ENCODE peak calls at places on chromosomes 5 and 9, in seven cellular contexts. U is K562, V is HepG2, A is HCT116, E is GM12878, Q is SK-N-SH, F is H1. I is an unnamed sample.

GRCh38 chr5:10699281-10699874 is 61.7 kb downstream of the DAP start:
- DNase-seq in U (no peak), V (no peak), A (no peak), E (no peak), Q (no peak), F (no peak), I (no peak)

GRCh38 chr5:149128023-149128875 is 13.0 kb upstream of the ABLIM3 start:
- DNase-seq in U (peak), V (no peak), A (no peak), E (no peak), Q (peak), F (no peak), I (no peak)

GRCh38 chr9:97811534-97812246 is 41.3 kb upstream of the FOXE1 start:
- DNase-seq in U (no peak), V (no peak), A (no peak), E (no peak), Q (no peak), F (no peak), I (no peak)

GRCh38 chr5:37724395-37725125 is 115.3 kb downstream of the GDNF start:
- DNase-seq in U (no peak), V (no peak), A (no peak), E (no peak), Q (no peak), F (no peak), I (no peak)

GRCh38 chr5:168218746-168219145 is 72.7 kb upstream of the WWC1 start:
- DNase-seq in U (no peak), V (no peak), A (no peak), E (no peak), Q (no peak), F (no peak), I (no peak)

GRCh38 chr5:19987594-19988345 is at the start of gene CDH18:
- DNase-seq in U (no peak), V (no peak), A (no peak), E (no peak), Q (peak), F (peak), I (peak)

GRCh38 chr5:42640835-42641234 is 115.8 kb upstream of the CCDC152 start:
- DNase-seq in U (no peak), V (no peak), A (no peak), E (no peak), Q (no peak), F (no peak), I (no peak)

GRCh38 chr5:139967353-139967752 is 75.7 kb downstream of the NRG2 start:
- DNase-seq in U (no peak), V (no peak), A (no peak), E (no peak), Q (no peak), F (no peak), I (no peak)

GRCh38 chr9:115628426-115628825 is 510.5 kb upstream of the TNC start:
- DNase-seq in U (no peak), V (no peak), A (no peak), E (no peak), Q (no peak), F (no peak), I (no peak)

GRCh38 chr9:70031141-70031545 is 12.5 kb upstream of the MAMDC2 start:
- DNase-seq in U (no peak), V (no peak), A (peak), E (no peak), Q (no peak), F (no peak), I (no peak)

GRCh38 chr9:122642226-122642625 is 15.2 kb downstream of the OR1B1 start:
- DNase-seq in U (no peak), V (no peak), A (no peak), E (no peak), Q (no peak), F (no peak), I (peak)

GRCh38 chr5:153573326-153574033 is 83.0 kb downstream of the GRIA1 start:
- DNase-seq in U (no peak), V (no peak), A (no peak), E (no peak), Q (no peak), F (no peak), I (no peak)

GRCh38 chr9:123881604-123882003 is 48.3 kb downstream of the DENND1A start:
- DNase-seq in U (no peak), V (no peak), A (no peak), E (no peak), Q (no peak), F (no peak), I (no peak)

GRCh38 chr9:127446720-127447415 is 4.3 kb downstream of the RPL12 start:
- DNase-seq in U (no peak), V (no peak), A (no peak), E (no peak), Q (no peak), F (no peak), I (peak)

GRCh38 chr9:101027246-101027645 is 1.3 kb upstream of the PLPPR1 start:
- DNase-seq in U (no peak), V (no peak), A (no peak), E (no peak), Q (no peak), F (no peak), I (no peak)

DNA sequence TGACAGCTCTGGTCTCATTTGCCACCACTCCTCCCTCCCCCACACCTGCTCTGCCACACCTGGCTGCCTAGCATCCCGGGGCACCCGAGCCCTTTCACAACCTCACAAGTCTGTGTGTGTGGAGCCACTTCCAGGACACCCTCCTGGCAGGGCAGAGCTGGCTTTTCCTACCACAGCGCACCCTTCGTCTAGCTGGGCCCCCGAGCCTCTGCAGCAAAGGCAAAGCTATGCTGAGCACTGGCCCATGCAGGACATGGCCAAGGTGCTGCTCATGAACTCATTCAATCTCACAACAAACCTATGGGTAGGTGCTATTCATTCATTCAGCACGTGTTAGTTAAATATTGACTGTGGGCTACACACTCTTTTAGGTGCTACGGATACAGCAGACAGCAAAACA is 43.4 kb downstream of the DUSP1 start:
- DNase-seq in U (no peak), V (no peak), A (no peak), E (no peak), Q (no peak), F (no peak), I (no peak)
- TF ChIP-seq JUND in U (no peak), V (no peak), A (no peak), E (no peak), Q (no peak), F (no peak), I (no peak)

DNA sequence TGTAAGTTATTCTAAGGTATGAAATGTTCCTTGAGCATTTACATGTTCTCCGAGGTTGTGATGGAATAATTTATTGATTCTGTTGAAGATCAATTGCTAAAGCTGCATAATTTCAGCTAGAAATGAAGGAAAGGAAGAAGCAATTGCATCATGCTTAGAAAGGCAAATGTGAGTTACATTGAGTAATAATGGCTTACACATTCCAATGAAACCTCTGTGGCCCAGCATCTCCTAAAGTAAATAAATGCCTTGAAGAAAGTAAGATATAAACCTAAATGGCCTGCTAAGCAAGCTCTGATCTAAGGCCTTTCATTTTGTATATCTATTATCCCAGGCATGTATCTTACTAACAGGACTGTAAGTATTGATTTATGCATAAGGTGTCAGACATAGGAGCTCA is 677.3 kb upstream of the RGMB start:
- DNase-seq in U (no peak), V (no peak), A (no peak), E (no peak), Q (no peak), F (no peak), I (no peak)
- TF ChIP-seq JUND in U (no peak), V (no peak), A (no peak), E (no peak), Q (no peak), F (no peak), I (no peak)

DNA sequence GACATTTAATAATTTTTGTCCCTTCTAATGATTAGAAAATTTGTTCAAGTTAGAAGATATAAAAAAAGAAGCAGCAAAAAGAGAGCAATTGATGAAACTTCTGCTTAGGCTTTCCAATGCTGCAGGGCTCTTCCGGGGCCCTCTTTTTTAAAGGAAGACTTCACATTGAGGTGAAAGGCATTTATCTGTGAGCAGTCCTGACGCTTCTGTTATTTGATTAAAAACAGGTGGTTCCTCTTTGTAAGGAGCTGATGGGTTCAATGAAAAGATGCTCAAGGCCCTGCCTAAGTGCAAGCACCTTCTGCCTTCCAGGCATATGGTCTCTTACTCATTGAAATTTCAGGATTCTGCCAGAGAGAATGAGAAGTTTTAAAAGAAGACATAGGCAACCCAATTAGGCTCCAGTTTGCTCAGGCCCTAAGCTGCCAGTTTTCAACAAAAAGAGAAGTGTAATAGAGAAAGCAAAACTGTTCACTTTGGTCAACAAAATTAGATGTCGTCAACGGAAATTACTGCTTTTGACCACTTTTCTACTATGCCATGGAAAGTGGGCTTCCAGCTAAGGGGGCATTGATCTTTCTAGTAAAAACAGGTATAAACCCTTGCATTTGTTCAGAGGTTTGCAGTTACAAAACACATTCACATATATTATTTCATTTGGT is 100.2 kb downstream of the INSYN2B start:
- DNase-seq in U (no peak), V (no peak), A (no peak), E (no peak), Q (no peak), F (no peak), I (no peak)
- TF ChIP-seq JUND in U (no peak), V (no peak), A (no peak), E (no peak), Q (no peak), F (no peak), I (no peak)

DNA sequence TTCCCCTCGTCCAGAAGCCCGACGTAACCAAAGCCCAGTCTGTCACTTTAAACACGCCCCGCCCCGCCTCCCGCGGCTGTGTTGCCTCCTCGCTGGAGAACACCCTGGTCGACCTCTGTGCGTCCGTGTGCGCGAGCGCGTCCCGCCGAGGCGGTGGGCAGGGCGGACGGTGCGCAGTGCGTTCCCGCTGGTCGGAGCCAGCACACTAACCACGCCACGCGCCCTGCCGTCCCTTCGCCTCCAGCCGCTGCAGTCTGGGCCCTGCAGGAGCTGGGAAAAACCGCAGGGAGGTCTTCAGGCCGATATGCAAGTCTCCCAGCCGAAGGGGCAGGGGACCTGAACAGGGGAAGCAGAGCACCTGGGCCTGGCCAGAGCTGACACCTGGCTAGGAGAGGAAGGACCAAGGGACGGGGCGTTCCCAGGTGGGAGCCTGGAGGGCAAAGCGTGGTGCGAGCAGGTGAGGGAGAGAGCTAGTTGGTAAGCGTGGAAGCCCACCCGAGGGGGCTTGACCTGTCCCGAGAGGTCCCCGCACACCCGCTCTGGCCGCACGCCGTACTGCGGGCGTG is 1.3 kb upstream of the PHPT1 start:
- DNase-seq in U (peak), V (peak), A (peak), E (peak), Q (peak), F (no peak), I (peak)
- TF ChIP-seq JUND in U (no peak), V (peak), A (no peak), E (no peak), Q (no peak), F (no peak), I (no peak)

GRCh38 chr5:142149363-142149762 is 40.8 kb downstream of the NDFIP1 start:
- DNase-seq in U (no peak), V (no peak), A (no peak), E (no peak), Q (no peak), F (no peak), I (no peak)
- TF ChIP-seq JUND in U (no peak), V (no peak), A (no peak), E (no peak), Q (no peak), F (no peak), I (no peak)

DNA sequence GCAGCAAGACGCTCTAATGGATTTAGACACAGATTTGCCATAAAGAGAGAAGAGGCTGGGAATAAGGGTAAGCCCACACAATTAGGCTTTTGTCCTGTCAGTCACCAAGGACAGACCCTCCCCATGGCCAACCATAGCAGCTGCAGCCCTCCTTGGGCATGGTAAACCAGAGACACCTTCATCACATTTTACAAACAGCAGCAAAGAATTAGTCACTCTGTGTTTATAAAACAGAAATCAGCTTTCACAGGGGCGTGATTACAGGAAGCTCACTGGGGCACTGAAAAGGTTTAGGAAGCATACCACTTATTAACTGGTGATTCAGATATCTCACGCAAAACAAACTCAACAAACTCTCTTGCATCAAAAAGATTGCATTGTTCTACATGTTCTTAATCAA is 37.3 kb upstream of the ZNF622 start:
- DNase-seq in U (no peak), V (no peak), A (no peak), E (no peak), Q (no peak), F (no peak), I (no peak)
- TF ChIP-seq JUND in U (no peak), V (no peak), A (no peak), E (no peak), Q (no peak), F (no peak), I (no peak)

DNA sequence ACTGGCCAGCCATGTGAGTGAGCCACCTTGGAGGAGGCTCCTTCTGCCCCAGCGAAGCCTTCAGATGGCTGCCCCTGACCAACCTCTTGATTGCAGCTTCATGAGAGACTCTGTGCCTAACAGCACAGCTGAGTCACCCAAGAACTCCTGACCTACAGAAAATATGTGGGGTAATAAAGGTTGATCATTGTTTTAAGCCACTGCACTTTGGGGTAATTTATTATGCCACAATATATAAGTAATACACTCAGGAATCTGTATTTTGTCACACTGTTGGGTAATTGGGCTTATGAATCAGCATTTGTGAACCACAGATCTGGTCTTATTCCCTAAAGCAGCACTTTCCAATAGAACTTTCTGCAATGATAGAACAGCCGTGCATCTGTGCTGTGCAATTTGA is 24.4 kb upstream of the VDAC1 start:
- DNase-seq in U (no peak), V (no peak), A (no peak), E (no peak), Q (no peak), F (no peak), I (no peak)
- TF ChIP-seq JUND in U (no peak), V (no peak), A (no peak), E (no peak), Q (peak), F (no peak), I (no peak)